ENCODE peak calls at places on chromosomes 13 and 19, in five cellular contexts. O is left ventricle myocardium superior, F is NCI-H1436 treated with DMSO at 0.1 percent for 48 hours, X is PC-9, B is AG09319. I is an unnamed sample.

GRCh38 chr13:88086577-88086976 is 415.4 kb downstream of the SLITRK5 start:
- DNase-seq in O (no peak), F (no peak), X (no peak), B (no peak), I (no peak)

GRCh38 chr13:112442483-112443090 is 66.4 kb downstream of the SPACA7 start:
- DNase-seq in O (no peak), F (no peak), X (no peak), B (no peak), I (no peak)

GRCh38 chr13:110183925-110184324 is 123.0 kb downstream of the COL4A1 start:
- DNase-seq in O (no peak), F (no peak), X (no peak), B (no peak), I (no peak)

GRCh38 chr13:76992548-76993001 is 694 bp downstream of the CLN5 start:
- DNase-seq in O (peak; percentile 34), F (no peak), X (no peak), B (no peak), I (no peak)

GRCh38 chr19:38383743-38384142 is 4.1 kb downstream of the GGN start:
- DNase-seq in O (no peak), F (no peak), X (no peak), B (no peak), I (no peak)

GRCh38 chr13:57631607-57632275 is at the start of gene PCDH17:
- DNase-seq in O (peak; percentile 33), F (no peak), X (no peak), B (no peak), I (no peak)

GRCh38 chr19:35400773-35401100 is 29.9 kb downstream of the GPR42 start:
- DNase-seq in O (no peak), F (no peak), X (no peak), B (no peak), I (no peak)

GRCh38 chr13:32503727-32504126 is 34.9 kb downstream of the N4BP2L2 start:
- DNase-seq in O (no peak), F (no peak), X (no peak), B (no peak), I (no peak)

GRCh38 chr19:10111405-10111811 is at the start of gene P2RY11:
- DNase-seq in O (no peak), F (no peak), X (no peak), B (no peak), I (no peak)

GRCh38 chr19:18771328-18772242 is 19.5 kb downstream of the COMP start:
- DNase-seq in O (no peak), F (no peak), X (no peak), B (no peak), I (no peak)

GRCh38 chr19:3613765-3614661 is 7.3 kb upstream of the TBXA2R start:
- DNase-seq in O (no peak), F (no peak), X (no peak), B (no peak), I (no peak)

GRCh38 chr13:53159439-53159838 is 130.8 kb downstream of the OLFM4 start:
- DNase-seq in O (no peak), F (no peak), X (no peak), B (no peak), I (no peak)

GRCh38 chr19:31350033-31350692 is 927 bp upstream of the TSHZ3 start:
- DNase-seq in O (peak; percentile 66), F (no peak), X (no peak), B (no peak), I (no peak)

GRCh38 chr13:46961719-46962118 is 64.9 kb upstream of the HTR2A start:
- DNase-seq in O (no peak), F (no peak), X (peak; percentile 53), B (no peak), I (no peak)

GRCh38 chr13:106047859-106048258 is 487.6 kb downstream of the EFNB2 start:
- DNase-seq in O (no peak), F (no peak), X (no peak), B (no peak), I (no peak)

GRCh38 chr19:16330368-16330801 is 5.8 kb downstream of the KLF2 start:
- DNase-seq in O (peak; percentile 68), F (no peak), X (peak; percentile 98), B (no peak), I (peak; percentile 89)

GRCh38 chr13:112058941-112059340 is 8.0 kb upstream of the SOX1 start:
- DNase-seq in O (no peak), F (no peak), X (no peak), B (no peak), I (no peak)

GRCh38 chr19:17448190-17448967 is at the start of gene TMEM221:
- DNase-seq in O (peak; percentile 63), F (no peak), X (no peak), B (no peak), I (no peak)

GRCh38 chr13:112227031-112227430 is 149.1 kb upstream of the SPACA7 start:
- DNase-seq in O (no peak), F (no peak), X (no peak), B (no peak), I (no peak)

GRCh38 chr19:1408300-1409203 is 1.2 kb downstream of the DAZAP1 start:
- DNase-seq in O (peak; percentile 77), F (no peak), X (no peak), B (no peak), I (no peak)

GRCh38 chr13:40206241-40207109 is 460.0 kb downstream of the FOXO1 start:
- DNase-seq in O (no peak), F (no peak), X (no peak), B (no peak), I (no peak)

GRCh38 chr13:25420161-25420560 is 48.4 kb downstream of the ATP8A2 start:
- DNase-seq in O (no peak), F (no peak), X (no peak), B (no peak), I (no peak)

GRCh38 chr19:41872775-41873647 is 4.1 kb upstream of the CD79A start:
- DNase-seq in O (peak; percentile 69), F (no peak), X (peak; percentile 79), B (no peak), I (no peak)

GRCh38 chr13:39144941-39145533 is 106.8 kb downstream of the NHLRC3 start:
- DNase-seq in O (peak; percentile 42), F (no peak), X (no peak), B (peak; percentile 43), I (no peak)

GRCh38 chr13:39767791-39768564 is 112.5 kb downstream of the COG6 start:
- DNase-seq in O (no peak), F (peak; percentile 16), X (no peak), B (no peak), I (no peak)

GRCh38 chr19:13932911-13933393 is 5.3 kb downstream of the PODNL1 start:
- DNase-seq in O (no peak), F (no peak), X (no peak), B (no peak), I (no peak)

GRCh38 chr13:113152894-113153809 is 5.3 kb upstream of the PROZ start:
- DNase-seq in O (peak; percentile 73), F (no peak), X (no peak), B (no peak), I (no peak)

GRCh38 chr19:42433503-42434260 is 6.5 kb upstream of the LIPE start:
- DNase-seq in O (peak; percentile 89), F (no peak), X (peak; percentile 55), B (no peak), I (peak; percentile 33)

GRCh38 chr13:29707876-29708543 is 112.5 kb upstream of the SLC7A1 start:
- DNase-seq in O (peak; percentile 49), F (no peak), X (no peak), B (peak; percentile 15), I (peak; percentile 5)

GRCh38 chr19:4534836-4535658 is at the start of gene PLIN5:
- DNase-seq in O (peak; percentile 89), F (peak; percentile 12), X (peak; percentile 55), B (no peak), I (peak; percentile 5)

GRCh38 chr13:94464771-94465170 is 14.7 kb downstream of the DCT start:
- DNase-seq in O (no peak), F (no peak), X (no peak), B (no peak), I (peak; percentile 29)